ENCODE peak calls at places on chromosomes 3 and 15, in eight cellular contexts. O, P, I, S, Q, E, T and F are unnamed samples.

GRCh38 chr15:47388299-47388698 is 329.0 kb upstream of the SEMA6D start:
- DNase-seq in O (no peak), P (no peak), I (peak), S (no peak), Q (no peak), E (no peak), T (no peak), F (no peak)

GRCh38 chr3:59968510-59968909 is 918.7 kb upstream of the CFAP20DC start:
- DNase-seq in O (no peak), P (no peak), I (no peak), S (no peak), Q (no peak), E (no peak), T (no peak), F (no peak)

GRCh38 chr3:120497318-120497717 is 46.5 kb upstream of the FSTL1 start:
- DNase-seq in O (no peak), P (no peak), I (peak), S (no peak), Q (peak), E (no peak), T (no peak), F (peak)

GRCh38 chr3:65617787-65618186 is 420.9 kb downstream of the MAGI1 start:
- DNase-seq in O (no peak), P (no peak), I (no peak), S (no peak), Q (no peak), E (no peak), T (no peak), F (no peak)

GRCh38 chr3:399647-400046 is 203.1 kb downstream of the CHL1 start:
- DNase-seq in O (no peak), P (no peak), I (peak), S (no peak), Q (no peak), E (no peak), T (no peak), F (no peak)

GRCh38 chr3:65545429-65545828 is 493.3 kb downstream of the MAGI1 start:
- DNase-seq in O (no peak), P (no peak), I (peak), S (no peak), Q (no peak), E (no peak), T (peak), F (no peak)

GRCh38 chr3:32472716-32473115 is 29.9 kb downstream of the CMTM6 start:
- DNase-seq in O (no peak), P (no peak), I (peak), S (no peak), Q (no peak), E (no peak), T (no peak), F (no peak)

GRCh38 chr3:160006282-160007163 is 17.9 kb downstream of the IL12A start:
- DNase-seq in O (peak), P (no peak), I (peak), S (no peak), Q (no peak), E (no peak), T (peak), F (peak)

GRCh38 chr3:187919535-187919934 is 174.3 kb upstream of the BCL6 start:
- DNase-seq in O (no peak), P (no peak), I (no peak), S (no peak), Q (no peak), E (no peak), T (no peak), F (no peak)

GRCh38 chr3:97687734-97688133 is 76.8 kb upstream of the ARL6 start:
- DNase-seq in O (no peak), P (no peak), I (peak), S (no peak), Q (peak), E (no peak), T (no peak), F (no peak)

GRCh38 chr15:98778263-98778959 is 130.1 kb downstream of the IGF1R start:
- DNase-seq in O (no peak), P (no peak), I (no peak), S (no peak), Q (no peak), E (no peak), T (no peak), F (no peak)

GRCh38 chr3:10223676-10224639 is 24.3 kb upstream of the TATDN2 start:
- DNase-seq in O (no peak), P (no peak), I (no peak), S (no peak), Q (no peak), E (no peak), T (peak), F (no peak)

GRCh38 chr3:73432021-73432722 is 192.6 kb downstream of the PDZRN3 start:
- DNase-seq in O (peak), P (no peak), I (peak), S (no peak), Q (no peak), E (no peak), T (peak), F (peak)

GRCh38 chr3:143190101-143190500 is 70.5 kb downstream of the CHST2 start:
- DNase-seq in O (no peak), P (no peak), I (no peak), S (no peak), Q (no peak), E (no peak), T (no peak), F (no peak)

GRCh38 chr3:134083008-134083407 is 53.3 kb upstream of the SLCO2A1 start:
- DNase-seq in O (no peak), P (no peak), I (no peak), S (no peak), Q (no peak), E (no peak), T (no peak), F (no peak)

GRCh38 chr3:51434746-51435323 is 43.8 kb downstream of the RBM15B start:
- DNase-seq in O (peak), P (no peak), I (peak), S (no peak), Q (no peak), E (no peak), T (peak), F (peak)

GRCh38 chr15:90660195-90660995 is 56.8 kb upstream of the BLM start:
- DNase-seq in O (no peak), P (peak), I (peak), S (peak), Q (peak), E (peak), T (peak), F (no peak)

GRCh38 chr3:114830652-114831051 is 316.4 kb downstream of the ZBTB20 start:
- DNase-seq in O (no peak), P (no peak), I (no peak), S (no peak), Q (no peak), E (no peak), T (no peak), F (no peak)

GRCh38 chr3:58719684-58720083 is 53.1 kb upstream of the FAM3D start:
- DNase-seq in O (no peak), P (no peak), I (no peak), S (no peak), Q (no peak), E (no peak), T (no peak), F (no peak)

GRCh38 chr3:197015790-197016705 is 13.6 kb downstream of the MELTF start:
- DNase-seq in O (no peak), P (no peak), I (no peak), S (no peak), Q (no peak), E (no peak), T (no peak), F (no peak)

GRCh38 chr3:67495751-67496150 is 158.7 kb downstream of the SUCLG2 start:
- DNase-seq in O (no peak), P (no peak), I (no peak), S (no peak), Q (no peak), E (no peak), T (no peak), F (no peak)

GRCh38 chr15:76337739-76338554 is 1.4 kb downstream of the ISL2 start:
- DNase-seq in O (no peak), P (no peak), I (no peak), S (no peak), Q (no peak), E (no peak), T (no peak), F (no peak)

GRCh38 chr3:63413523-63413922 is 135.4 kb downstream of the SYNPR start:
- DNase-seq in O (no peak), P (no peak), I (no peak), S (no peak), Q (no peak), E (no peak), T (no peak), F (no peak)

GRCh38 chr3:17132286-17133115 is 247.7 kb downstream of the PLCL2 start:
- DNase-seq in O (no peak), P (no peak), I (no peak), S (no peak), Q (no peak), E (no peak), T (no peak), F (no peak)

GRCh38 chr15:87034886-87035285 is 955.2 kb downstream of the AGBL1 start:
- DNase-seq in O (no peak), P (no peak), I (no peak), S (no peak), Q (no peak), E (no peak), T (no peak), F (no peak)

GRCh38 chr15:85545185-85545584 is 164.8 kb downstream of the AKAP13 start:
- DNase-seq in O (no peak), P (no peak), I (no peak), S (no peak), Q (no peak), E (no peak), T (no peak), F (no peak)

GRCh38 chr3:64685800-64686445 is 1.9 kb downstream of the ADAMTS9 start:
- DNase-seq in O (peak), P (peak), I (no peak), S (peak), Q (no peak), E (peak), T (peak), F (no peak)

GRCh38 chr3:17894434-17895060 is 152.1 kb upstream of the TBC1D5 start:
- DNase-seq in O (peak), P (no peak), I (peak), S (no peak), Q (peak), E (no peak), T (peak), F (peak)

GRCh38 chr3:155517907-155518306 is 224.4 kb upstream of the STRIT1 start:
- DNase-seq in O (no peak), P (no peak), I (no peak), S (no peak), Q (no peak), E (no peak), T (no peak), F (no peak)

GRCh38 chr3:61632568-61633175 is 71.3 kb downstream of the PTPRG start:
- DNase-seq in O (no peak), P (no peak), I (no peak), S (no peak), Q (no peak), E (no peak), T (no peak), F (no peak)

GRCh38 chr3:11335056-11335608 is 62.9 kb downstream of the ATG7 start:
- DNase-seq in O (peak), P (no peak), I (peak), S (no peak), Q (peak), E (no peak), T (peak), F (peak)

GRCh38 chr3:186277268-186277909 is 84.6 kb downstream of the DGKG start:
- DNase-seq in O (peak), P (no peak), I (peak), S (no peak), Q (no peak), E (no peak), T (peak), F (peak)

GRCh38 chr3:117563063-117563462 is 853.5 kb downstream of the TUSC7 start:
- DNase-seq in O (no peak), P (no peak), I (no peak), S (no peak), Q (no peak), E (no peak), T (no peak), F (no peak)

GRCh38 chr3:31011383-31011782 is 116.9 kb upstream of the GADL1 start:
- DNase-seq in O (no peak), P (no peak), I (peak), S (no peak), Q (no peak), E (no peak), T (no peak), F (no peak)

GRCh38 chr15:68307131-68307928 is 29.8 kb downstream of the FEM1B start:
- DNase-seq in O (no peak), P (no peak), I (no peak), S (no peak), Q (no peak), E (no peak), T (no peak), F (no peak)

GRCh38 chr15:78339559-78339958 is 594 bp upstream of the CRABP1 start:
- DNase-seq in O (no peak), P (no peak), I (no peak), S (no peak), Q (no peak), E (no peak), T (no peak), F (no peak)

GRCh38 chr3:100209948-100210776 is 50.6 kb upstream of the TBC1D23 start:
- DNase-seq in O (no peak), P (no peak), I (no peak), S (no peak), Q (no peak), E (no peak), T (no peak), F (no peak)

GRCh38 chr15:55907797-55908196 is 85.6 kb downstream of the NEDD4 start:
- DNase-seq in O (peak), P (no peak), I (peak), S (no peak), Q (peak), E (no peak), T (peak), F (no peak)

GRCh38 chr3:75906555-75907112 is 121.3 kb upstream of the ZNF717 start:
- DNase-seq in O (no peak), P (peak), I (no peak), S (peak), Q (peak), E (no peak), T (no peak), F (no peak)
- TF ChIP-seq CTCF in O (no peak), P (no peak), I (no peak), S (no peak), Q (peak), E (no peak), T (no peak), F (peak)

DNA sequence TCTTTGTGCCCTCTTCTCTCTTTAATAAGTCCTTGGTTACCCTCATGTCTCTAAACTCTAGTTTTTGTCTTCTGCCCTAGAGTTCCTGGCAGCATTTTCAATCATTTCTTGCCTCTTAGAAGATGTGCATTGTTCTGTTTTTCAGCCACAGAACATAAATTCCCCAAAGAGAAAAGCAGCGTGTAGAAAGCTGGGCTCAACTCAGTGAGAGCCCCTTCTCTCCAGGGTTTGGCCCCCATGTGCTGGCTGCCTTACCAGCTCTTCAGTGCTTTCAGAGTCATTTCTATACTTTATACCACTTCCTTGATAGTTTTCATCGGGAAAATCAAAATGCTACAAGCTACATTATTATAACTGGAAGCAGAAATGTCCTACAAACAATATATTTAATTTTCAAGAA is 369.1 kb upstream of the GRM7 start:
- DNase-seq in O (no peak), P (no peak), I (no peak), S (no peak), Q (no peak), E (no peak), T (no peak), F (no peak)
- H3K4me3 ChIP-seq in O (no peak), P (no peak), I (no peak), S (no peak), Q (no peak), E (no peak), T (no peak), F (no peak)

DNA sequence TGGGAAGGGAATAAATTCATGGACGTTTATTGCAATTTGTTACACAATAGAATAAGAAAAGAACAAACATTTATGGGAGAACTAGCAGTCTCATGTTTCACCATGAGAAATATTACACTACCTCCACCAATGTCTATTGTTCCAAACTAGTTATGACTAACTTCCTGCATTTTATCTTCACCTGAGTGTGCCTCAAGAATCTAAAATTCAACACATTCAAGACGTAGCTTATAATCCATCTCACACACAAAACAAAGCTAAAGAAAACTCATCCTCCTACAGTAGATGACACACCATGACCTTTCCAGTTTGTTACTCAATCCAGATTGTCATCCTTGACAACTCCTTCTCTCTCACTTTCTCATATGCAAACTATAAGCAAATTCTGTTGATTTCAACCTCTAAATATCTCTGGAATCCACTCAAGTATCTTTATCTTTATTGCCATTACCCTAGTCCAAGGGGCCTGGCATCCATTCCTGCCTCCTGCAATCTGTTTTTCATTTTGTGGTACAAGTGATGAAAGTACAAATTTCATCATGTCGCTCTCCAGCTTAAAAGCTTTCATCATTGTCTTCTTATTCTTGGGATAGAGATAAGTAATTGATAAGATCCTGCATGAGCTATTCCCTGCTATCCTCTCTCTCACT is 229.9 kb downstream of the NR2F2 start:
- DNase-seq in O (no peak), P (no peak), I (no peak), S (no peak), Q (no peak), E (no peak), T (no peak), F (no peak)
- TF ChIP-seq CTCF in O (no peak), P (no peak), I (no peak), S (no peak), Q (no peak), E (no peak), T (no peak), F (no peak)

GRCh38 chr3:170953229-170953628 is 44.8 kb upstream of the EIF5A2 start:
- DNase-seq in O (no peak), P (no peak), I (no peak), S (no peak), Q (no peak), E (no peak), T (no peak), F (no peak)

GRCh38 chr3:170949211-170949610 is 40.8 kb upstream of the EIF5A2 start:
- DNase-seq in O (no peak), P (no peak), I (no peak), S (no peak), Q (no peak), E (no peak), T (no peak), F (no peak)

GRCh38 chr3:170956647-170957046 is 48.2 kb upstream of the EIF5A2 start:
- DNase-seq in O (no peak), P (no peak), I (no peak), S (no peak), Q (no peak), E (no peak), T (no peak), F (no peak)

DNA sequence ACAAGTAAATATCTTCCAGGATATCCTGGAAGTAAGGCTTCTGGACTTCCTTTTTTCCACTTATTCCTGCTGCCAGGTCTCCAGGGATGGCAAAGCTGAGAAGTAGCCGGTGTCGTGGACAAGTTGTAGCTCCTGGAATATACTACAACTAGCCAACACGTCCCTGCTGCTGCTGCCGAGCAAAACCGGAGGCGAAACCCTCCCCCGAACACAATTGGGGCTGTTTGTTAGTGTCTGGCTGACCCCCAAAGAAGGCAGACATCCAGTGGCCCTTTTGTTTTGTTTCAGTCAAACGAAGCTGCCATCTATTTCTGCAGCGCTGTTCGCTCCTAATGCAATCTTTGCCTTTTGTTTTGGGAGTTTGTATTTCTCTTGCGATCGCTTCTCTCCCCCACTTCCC is 45.3 kb upstream of the EIF5A2 start:
- DNase-seq in O (no peak), P (no peak), I (no peak), S (no peak), Q (no peak), E (no peak), T (no peak), F (no peak)
- H3K4me3 ChIP-seq in O (no peak), P (no peak), I (no peak), S (no peak), Q (no peak), E (no peak), T (no peak), F (no peak)

GRCh38 chr3:113794526-113794925 is 44.1 kb upstream of the GRAMD1C start:
- DNase-seq in O (no peak), P (no peak), I (no peak), S (no peak), Q (no peak), E (no peak), T (no peak), F (no peak)

GRCh38 chr3:113791381-113791780 is 44.5 kb downstream of the ATP6V1A start:
- DNase-seq in O (no peak), P (no peak), I (no peak), S (no peak), Q (no peak), E (no peak), T (no peak), F (no peak)

DNA sequence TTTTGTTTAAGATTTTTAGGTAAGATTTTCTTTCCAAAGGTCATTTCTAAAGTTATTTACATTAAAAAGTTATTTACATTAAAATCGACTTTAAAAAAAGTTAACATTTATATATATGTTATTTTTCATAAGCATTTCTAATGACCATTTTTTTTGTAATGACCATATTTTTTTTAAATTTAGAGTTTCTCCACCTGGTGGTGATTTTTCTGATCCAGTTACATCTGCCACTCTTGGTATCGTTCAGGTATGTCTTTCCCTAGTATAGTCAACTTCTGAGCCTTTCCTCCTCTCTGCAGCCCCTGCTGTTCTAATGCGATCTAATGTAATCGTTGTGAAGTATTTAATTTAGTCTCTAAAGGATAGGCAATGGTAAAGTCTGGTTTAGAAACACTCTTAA is 42.9 kb upstream of the GRAMD1C start:
- DNase-seq in O (no peak), P (no peak), I (no peak), S (no peak), Q (no peak), E (no peak), T (no peak), F (no peak)
- TF ChIP-seq CTCF in O (no peak), P (no peak), I (peak), S (no peak), Q (no peak), E (no peak), T (no peak), F (no peak)

DNA sequence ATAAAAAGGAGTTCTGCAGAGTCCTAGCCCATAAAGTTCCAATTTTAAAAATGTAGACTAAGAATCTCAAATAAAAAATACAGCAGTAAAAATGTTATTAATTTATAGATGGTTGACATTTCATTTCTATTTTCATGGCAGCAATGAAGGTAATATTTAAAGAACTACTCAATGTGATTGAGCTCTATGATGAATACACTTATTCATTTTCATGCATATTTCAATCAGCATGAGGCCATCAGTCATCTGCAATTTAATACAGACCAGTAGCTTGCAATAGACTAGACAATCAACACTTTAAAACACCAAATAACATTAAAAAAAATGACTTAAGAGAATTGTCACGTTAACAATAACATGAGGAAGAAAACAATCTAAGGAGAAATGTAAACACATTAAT is 1295.8 kb upstream of the ALCAM start:
- DNase-seq in O (no peak), P (no peak), I (no peak), S (no peak), Q (no peak), E (no peak), T (no peak), F (no peak)
- H3K4me3 ChIP-seq in O (no peak), P (no peak), I (no peak), S (no peak), Q (no peak), E (no peak), T (no peak), F (no peak)